ENCODE peak calls at places on chromosome 21, in nine cellular contexts. One of them, this sample, is unnamed.
A peak's percentile ranks its signal among the peaks of the same experiment; 100 is the strongest.

GRCh38 chr21:33831962-33832659 is 83.5 kb downstream of the ATP5PO start:
- DNase-seq in A549: no peak
- DNase-seq in AG09309: no peak
- DNase-seq in left lung: no peak
- DNase-seq in cardiac fibroblast: no peak
- DNase-seq in lower lobe of right lung: no peak
- DNase-seq in hepatocyte: no peak
- DNase-seq in CD8-positive, alpha-beta T cell: no peak
- DNase-seq in DND-41: no peak
- DNase-seq in this sample: no peak

GRCh38 chr21:40964691-40965090 is 117.7 kb upstream of the DSCAM start:
- DNase-seq in cardiac fibroblast: no peak
- DNase-seq in AG09309: no peak
- DNase-seq in DND-41: no peak
- DNase-seq in lower lobe of right lung: no peak
- DNase-seq in left lung: no peak
- DNase-seq in A549: no peak
- DNase-seq in hepatocyte: no peak
- DNase-seq in CD8-positive, alpha-beta T cell: no peak
- DNase-seq in this sample: no peak

GRCh38 chr21:28392436-28392835 is 600.2 kb downstream of the LTN1 start:
- DNase-seq in A549: no peak
- DNase-seq in hepatocyte: peak; percentile 10
- DNase-seq in AG09309: no peak
- DNase-seq in CD8-positive, alpha-beta T cell: no peak
- DNase-seq in lower lobe of right lung: no peak
- DNase-seq in left lung: no peak
- DNase-seq in DND-41: no peak
- DNase-seq in cardiac fibroblast: no peak
- DNase-seq in this sample: no peak

GRCh38 chr21:32727478-32727727 is 410 bp downstream of the SYNJ1 start:
- DNase-seq in AG09309: no peak
- DNase-seq in lower lobe of right lung: no peak
- DNase-seq in left lung: no peak
- DNase-seq in cardiac fibroblast: no peak
- DNase-seq in hepatocyte: no peak
- DNase-seq in A549: no peak
- DNase-seq in CD8-positive, alpha-beta T cell: no peak
- DNase-seq in DND-41: no peak
- DNase-seq in this sample: no peak

GRCh38 chr21:33257404-33257803 is 8.8 kb upstream of the IL10RB start:
- DNase-seq in A549: no peak
- DNase-seq in left lung: no peak
- DNase-seq in cardiac fibroblast: no peak
- DNase-seq in AG09309: no peak
- DNase-seq in hepatocyte: no peak
- DNase-seq in DND-41: no peak
- DNase-seq in CD8-positive, alpha-beta T cell: no peak
- DNase-seq in lower lobe of right lung: no peak
- DNase-seq in this sample: no peak

GRCh38 chr21:35204850-35205564 is 155.9 kb upstream of the RUNX1 start:
- DNase-seq in DND-41: peak; percentile 38
- DNase-seq in AG09309: no peak
- DNase-seq in A549: no peak
- DNase-seq in hepatocyte: peak; percentile 66
- DNase-seq in cardiac fibroblast: peak; percentile 92
- DNase-seq in CD8-positive, alpha-beta T cell: no peak
- DNase-seq in left lung: peak; percentile 82
- DNase-seq in lower lobe of right lung: peak; percentile 71
- DNase-seq in this sample: no peak

GRCh38 chr21:33367309-33367973 is 35.8 kb upstream of the IFNGR2 start:
- DNase-seq in AG09309: no peak
- DNase-seq in CD8-positive, alpha-beta T cell: no peak
- DNase-seq in A549: no peak
- DNase-seq in hepatocyte: no peak
- DNase-seq in lower lobe of right lung: no peak
- DNase-seq in DND-41: peak; percentile 42
- DNase-seq in left lung: no peak
- DNase-seq in cardiac fibroblast: no peak
- DNase-seq in this sample: peak; percentile 40

GRCh38 chr21:34988139-34988538 is 61.0 kb downstream of the RUNX1 start:
- DNase-seq in A549: no peak
- DNase-seq in hepatocyte: no peak
- DNase-seq in left lung: no peak
- DNase-seq in lower lobe of right lung: no peak
- DNase-seq in cardiac fibroblast: no peak
- DNase-seq in DND-41: no peak
- DNase-seq in CD8-positive, alpha-beta T cell: no peak
- DNase-seq in AG09309: no peak
- DNase-seq in this sample: no peak

DNA sequence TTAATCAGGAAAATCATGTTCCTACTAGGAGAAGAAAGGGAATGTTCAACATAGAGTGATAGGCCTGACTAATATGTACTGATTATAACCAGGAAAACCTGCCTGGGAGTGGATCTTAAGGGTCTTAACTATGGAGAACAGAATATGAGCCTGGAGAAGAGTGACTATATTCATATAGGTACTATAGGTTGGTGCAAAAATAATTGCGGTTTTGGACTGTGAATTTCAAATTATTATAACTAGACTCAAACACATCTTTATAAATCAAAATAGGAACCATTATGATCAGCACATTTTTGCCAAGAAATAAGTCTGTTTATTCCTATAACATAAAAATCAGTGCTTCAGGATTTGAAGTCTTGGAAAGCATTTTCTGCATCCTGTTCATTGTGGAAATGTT is 189.8 kb upstream of the ADAMTS5 start:
- DNase-seq in hepatocyte: no peak
- DNase-seq in DND-41: no peak
- DNase-seq in A549: no peak
- DNase-seq in cardiac fibroblast: no peak
- DNase-seq in CD8-positive, alpha-beta T cell: no peak
- DNase-seq in lower lobe of right lung: no peak
- DNase-seq in AG09309: no peak
- DNase-seq in left lung: no peak
- DNase-seq in this sample: no peak
- TF ChIP-seq CTCF in hepatocyte: no peak
- TF ChIP-seq CTCF in DND-41: no peak
- TF ChIP-seq CTCF in A549: no peak
- TF ChIP-seq CTCF in cardiac fibroblast: no peak
- TF ChIP-seq CTCF in CD8-positive, alpha-beta T cell: no peak
- TF ChIP-seq CTCF in lower lobe of right lung: no peak
- TF ChIP-seq CTCF in AG09309: no peak
- TF ChIP-seq CTCF in left lung: no peak
- TF ChIP-seq CTCF in this sample: no peak

DNA sequence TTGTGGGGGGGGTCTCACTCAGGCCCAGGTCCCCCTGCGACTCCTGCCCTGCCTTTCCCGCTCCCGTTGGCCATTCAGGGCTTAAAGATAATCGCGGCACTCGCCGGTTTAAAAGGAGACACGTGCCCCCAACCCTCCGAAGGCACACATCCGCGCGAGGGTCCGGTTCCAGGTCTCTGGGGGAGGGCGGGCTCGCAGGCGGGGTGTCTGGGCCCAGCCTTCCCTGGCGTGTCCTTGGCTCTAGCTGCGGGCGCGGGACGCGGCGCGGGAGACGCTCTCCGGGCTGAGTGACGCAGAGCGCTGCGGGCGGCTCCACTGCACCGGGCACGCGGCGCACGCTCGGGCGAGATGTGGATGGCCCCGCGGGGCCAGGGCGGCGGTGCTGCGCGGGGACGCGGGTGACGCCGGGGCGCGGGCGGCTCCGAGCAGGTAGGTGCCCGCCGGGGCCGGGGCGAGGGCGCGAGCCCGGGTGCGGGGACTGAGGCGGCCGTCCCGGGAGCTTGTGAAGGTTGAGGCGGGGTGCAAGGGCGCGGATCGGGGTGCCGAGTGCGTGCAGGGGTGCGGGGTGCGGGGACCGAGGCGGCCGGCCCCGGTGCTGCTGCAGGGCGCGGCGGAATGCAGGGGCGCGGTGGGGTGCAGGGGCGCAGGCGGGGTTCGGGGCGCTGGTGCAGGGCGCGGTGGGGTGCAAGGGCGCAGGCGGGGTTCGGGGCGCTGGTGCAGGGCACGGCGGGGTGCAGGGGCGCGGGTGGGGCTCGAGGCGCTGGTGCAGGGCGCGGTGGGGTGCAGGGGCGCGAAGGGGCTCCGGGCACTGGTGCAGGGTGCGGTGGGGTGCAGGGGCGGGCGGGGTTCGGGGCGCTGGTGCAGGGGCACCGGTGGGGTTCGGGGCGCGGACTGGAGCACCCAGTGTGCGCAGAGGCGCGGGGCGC is 3.3 kb upstream of the TRPM2 start:
- DNase-seq in DND-41: no peak
- DNase-seq in hepatocyte: no peak
- DNase-seq in lower lobe of right lung: no peak
- DNase-seq in CD8-positive, alpha-beta T cell: no peak
- DNase-seq in A549: no peak
- DNase-seq in AG09309: no peak
- DNase-seq in left lung: peak; percentile 84
- DNase-seq in cardiac fibroblast: no peak
- DNase-seq in this sample: no peak
- H3K4me3 ChIP-seq in DND-41: no peak overlapping the region
- H3K4me3 ChIP-seq in hepatocyte: no peak overlapping the region
- H3K4me3 ChIP-seq in lower lobe of right lung: no peak overlapping the region
- H3K4me3 ChIP-seq in CD8-positive, alpha-beta T cell: no peak overlapping the region
- H3K4me3 ChIP-seq in A549: no peak overlapping the region
- H3K4me3 ChIP-seq in AG09309: no peak overlapping the region
- H3K4me3 ChIP-seq in left lung: no peak overlapping the region
- H3K4me3 ChIP-seq in cardiac fibroblast: no peak overlapping the region
- H3K4me3 ChIP-seq in this sample: no peak overlapping the region

GRCh38 chr21:36909901-36910561 is 56.4 kb downstream of the HLCS start:
- DNase-seq in AG09309: peak; percentile 98
- DNase-seq in cardiac fibroblast: peak; percentile 99
- DNase-seq in A549: peak; percentile 61
- DNase-seq in hepatocyte: peak; percentile 81
- DNase-seq in lower lobe of right lung: no peak
- DNase-seq in left lung: no peak
- DNase-seq in DND-41: no peak
- DNase-seq in CD8-positive, alpha-beta T cell: no peak
- DNase-seq in this sample: peak; percentile 9

GRCh38 chr21:36904093-36904666 is 62.3 kb downstream of the HLCS start:
- DNase-seq in A549: no peak
- DNase-seq in lower lobe of right lung: no peak
- DNase-seq in CD8-positive, alpha-beta T cell: no peak
- DNase-seq in left lung: no peak
- DNase-seq in hepatocyte: no peak
- DNase-seq in cardiac fibroblast: no peak
- DNase-seq in DND-41: no peak
- DNase-seq in AG09309: no peak
- DNase-seq in this sample: no peak

GRCh38 chr21:36910581-36911307 is 55.7 kb downstream of the HLCS start:
- DNase-seq in left lung: no peak
- DNase-seq in cardiac fibroblast: peak; percentile 55
- DNase-seq in A549: peak; percentile 12
- DNase-seq in AG09309: no peak
- DNase-seq in DND-41: no peak
- DNase-seq in hepatocyte: no peak
- DNase-seq in CD8-positive, alpha-beta T cell: no peak
- DNase-seq in lower lobe of right lung: no peak
- DNase-seq in this sample: no peak

GRCh38 chr21:36909423-36909822 is 57.0 kb downstream of the HLCS start:
- DNase-seq in A549: peak; percentile 36
- DNase-seq in DND-41: no peak
- DNase-seq in lower lobe of right lung: no peak
- DNase-seq in CD8-positive, alpha-beta T cell: no peak
- DNase-seq in AG09309: no peak
- DNase-seq in cardiac fibroblast: no peak
- DNase-seq in left lung: no peak
- DNase-seq in hepatocyte: no peak
- DNase-seq in this sample: no peak

DNA sequence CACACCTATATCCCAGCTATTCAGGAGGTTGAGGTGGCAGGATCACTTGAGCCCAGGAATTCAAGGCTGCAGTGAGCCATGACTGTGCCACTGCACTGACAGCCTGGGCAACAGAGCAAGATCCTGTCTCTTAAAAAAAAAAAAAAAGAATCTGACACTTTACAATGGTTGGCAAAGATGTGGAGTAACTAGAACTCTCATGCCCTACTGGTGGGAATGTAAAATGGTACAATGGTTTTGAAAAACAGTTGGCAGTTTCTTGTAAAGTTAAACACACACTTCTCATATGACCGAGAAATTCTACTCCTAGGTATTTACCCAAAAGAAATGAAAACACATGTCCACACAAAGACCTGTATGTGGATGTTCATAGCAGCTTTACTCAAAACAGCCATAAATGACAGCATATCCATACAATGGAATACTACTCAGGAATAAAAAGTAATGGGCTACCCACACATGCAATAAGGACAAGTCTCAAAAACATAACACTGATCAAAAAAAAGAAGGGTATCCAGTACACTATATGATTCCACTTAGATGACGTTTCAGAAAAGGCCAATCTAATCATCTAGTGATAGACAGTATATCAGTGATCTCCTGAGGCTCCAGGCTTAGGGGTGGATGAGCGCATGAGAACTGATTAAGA is 58.1 kb downstream of the HLCS start:
- DNase-seq in AG09309: no peak
- DNase-seq in hepatocyte: no peak
- DNase-seq in CD8-positive, alpha-beta T cell: no peak
- DNase-seq in A549: no peak
- DNase-seq in left lung: no peak
- DNase-seq in cardiac fibroblast: peak; percentile 51
- DNase-seq in lower lobe of right lung: no peak
- DNase-seq in DND-41: no peak
- DNase-seq in this sample: no peak
- TF ChIP-seq CTCF in AG09309: no peak
- TF ChIP-seq CTCF in hepatocyte: peak; percentile 16
- TF ChIP-seq CTCF in CD8-positive, alpha-beta T cell: no peak
- TF ChIP-seq CTCF in A549: no peak
- TF ChIP-seq CTCF in left lung: no peak
- TF ChIP-seq CTCF in cardiac fibroblast: peak; percentile 16
- TF ChIP-seq CTCF in lower lobe of right lung: no peak
- TF ChIP-seq CTCF in DND-41: no peak
- TF ChIP-seq CTCF in this sample: no peak

DNA sequence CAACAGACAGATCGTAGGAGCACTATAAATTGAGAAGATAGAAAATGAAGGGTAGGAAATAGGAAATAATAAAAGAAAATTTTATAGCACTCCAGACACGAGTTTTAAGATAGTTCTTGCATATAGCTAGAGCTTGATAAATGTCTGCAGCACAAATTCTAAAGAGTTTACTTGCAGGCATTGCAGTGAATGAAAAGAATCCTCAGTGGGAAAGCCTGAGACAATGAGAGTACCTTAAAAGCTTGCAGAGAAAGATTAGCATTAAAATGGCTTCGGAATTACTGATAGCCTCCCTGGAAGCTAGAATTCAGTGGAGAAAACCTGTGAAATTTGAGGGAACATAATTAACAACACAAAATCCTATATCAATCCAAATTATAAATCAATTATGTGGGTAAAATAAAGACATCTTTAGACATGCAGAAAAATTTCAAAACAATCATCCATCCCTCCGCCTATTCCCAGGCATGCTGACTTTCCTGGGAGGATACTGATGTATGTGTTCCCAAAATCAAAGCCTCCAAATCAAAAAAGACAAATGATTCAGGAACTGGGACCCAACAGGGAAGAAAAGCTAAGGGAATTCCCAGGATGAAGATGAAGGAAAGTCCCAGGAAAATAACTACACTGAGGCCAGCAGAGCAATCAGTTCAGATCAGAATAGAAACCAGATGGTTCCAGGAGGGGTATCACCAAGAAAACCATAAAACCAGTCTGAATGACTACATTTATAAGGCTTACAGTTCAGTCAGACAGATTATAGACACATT is 305.9 kb upstream of the USP25 start:
- DNase-seq in hepatocyte: no peak
- DNase-seq in AG09309: no peak
- DNase-seq in cardiac fibroblast: no peak
- DNase-seq in left lung: no peak
- DNase-seq in A549: no peak
- DNase-seq in lower lobe of right lung: no peak
- DNase-seq in DND-41: no peak
- DNase-seq in CD8-positive, alpha-beta T cell: no peak
- DNase-seq in this sample: no peak
- H3K4me3 ChIP-seq in hepatocyte: no peak overlapping the region
- H3K4me3 ChIP-seq in AG09309: no peak overlapping the region
- H3K4me3 ChIP-seq in cardiac fibroblast: no peak overlapping the region
- H3K4me3 ChIP-seq in left lung: no peak overlapping the region
- H3K4me3 ChIP-seq in A549: no peak overlapping the region
- H3K4me3 ChIP-seq in lower lobe of right lung: no peak overlapping the region
- H3K4me3 ChIP-seq in DND-41: no peak overlapping the region
- H3K4me3 ChIP-seq in CD8-positive, alpha-beta T cell: no peak overlapping the region
- H3K4me3 ChIP-seq in this sample: no peak overlapping the region